ENCODE peak calls at places on chromosomes 13 and 19, in six cellular contexts. F is tibial artery, Q is glutamatergic neuron, W is AG04450, H is gastrocnemius medialis, E is epithelial cell of esophagus. V is an unnamed sample.

GRCh38 chr13:32585625-32586021 is 629 bp upstream of the PDS5B start:
- DNase-seq in F (no peak), Q (peak), W (no peak), H (no peak), E (no peak), V (no peak)

GRCh38 chr19:4327252-4327876 is 11.3 kb downstream of the STAP2 start:
- DNase-seq in F (peak), Q (peak), W (no peak), H (no peak), E (peak), V (no peak)

GRCh38 chr13:23608704-23609413 is 38.6 kb downstream of the TNFRSF19 start:
- DNase-seq in F (no peak), Q (peak), W (no peak), H (no peak), E (no peak), V (no peak)

GRCh38 chr19:53865918-53866696 is 1.6 kb upstream of the MYADM start:
- DNase-seq in F (peak), Q (peak), W (no peak), H (peak), E (peak), V (peak)

GRCh38 chr19:38554676-38555141 is 63.0 kb downstream of the MAP4K1 start:
- DNase-seq in F (no peak), Q (no peak), W (no peak), H (no peak), E (no peak), V (no peak)

GRCh38 chr13:92074658-92075057 is 676.2 kb downstream of the GPC5 start:
- DNase-seq in F (no peak), Q (no peak), W (no peak), H (no peak), E (peak), V (peak)

GRCh38 chr13:94389544-94390351 is 89.7 kb downstream of the DCT start:
- DNase-seq in F (no peak), Q (no peak), W (no peak), H (no peak), E (no peak), V (no peak)

GRCh38 chr19:17555480-17555928 is at the start of gene COLGALT1:
- DNase-seq in F (peak), Q (peak), W (peak), H (peak), E (peak), V (peak)

GRCh38 chr13:37476874-37477273 is 121.7 kb downstream of the POSTN start:
- DNase-seq in F (no peak), Q (peak), W (no peak), H (no peak), E (peak), V (peak)

GRCh38 chr19:53158119-53158656 is 665 bp downstream of the ZNF347 start:
- DNase-seq in F (peak), Q (peak), W (no peak), H (no peak), E (peak), V (no peak)

GRCh38 chr19:44961821-44962220 is 6.6 kb downstream of the CLPTM1 start:
- DNase-seq in F (no peak), Q (no peak), W (no peak), H (no peak), E (no peak), V (no peak)

GRCh38 chr13:30659980-30660379 is 42.3 kb downstream of the USPL1 start:
- DNase-seq in F (no peak), Q (peak), W (no peak), H (no peak), E (no peak), V (no peak)

GRCh38 chr13:51122868-51123267 is 11.8 kb upstream of the C13orf42 start:
- DNase-seq in F (no peak), Q (no peak), W (no peak), H (no peak), E (no peak), V (no peak)

GRCh38 chr19:4456843-4457653 is 546 bp downstream of the UBXN6 start:
- DNase-seq in F (no peak), Q (peak), W (no peak), H (no peak), E (peak), V (peak)

GRCh38 chr13:113586661-113587479 is 2.3 kb downstream of the TFDP1 start:
- DNase-seq in F (peak), Q (no peak), W (no peak), H (no peak), E (no peak), V (no peak)

GRCh38 chr19:39078436-39079200 is 5.5 kb upstream of the ACP7 start:
- DNase-seq in F (no peak), Q (no peak), W (peak), H (no peak), E (peak), V (peak)

GRCh38 chr13:92938481-92939020 is 288.1 kb upstream of the GPC6 start:
- DNase-seq in F (no peak), Q (no peak), W (no peak), H (no peak), E (no peak), V (no peak)

GRCh38 chr19:438416-438958 is 22.3 kb downstream of the SHC2 start:
- DNase-seq in F (no peak), Q (no peak), W (no peak), H (no peak), E (no peak), V (no peak)

GRCh38 chr13:109271991-109272454 is 514.4 kb downstream of the IRS2 start:
- DNase-seq in F (no peak), Q (no peak), W (no peak), H (no peak), E (peak), V (peak)

GRCh38 chr19:52941941-52942370 is 18.7 kb upstream of the ZNF888 start:
- DNase-seq in F (peak), Q (peak), W (no peak), H (no peak), E (peak), V (peak)

GRCh38 chr13:77112961-77113360 is 86.0 kb upstream of the FBXL3 start:
- DNase-seq in F (no peak), Q (no peak), W (no peak), H (no peak), E (no peak), V (no peak)

GRCh38 chr19:28244966-28245365 is 968.0 kb downstream of the UQCRFS1 start:
- DNase-seq in F (no peak), Q (no peak), W (no peak), H (no peak), E (no peak), V (no peak)

GRCh38 chr19:17468302-17469091 is 1.8 kb upstream of the SLC27A1 start:
- DNase-seq in F (peak), Q (no peak), W (no peak), H (peak), E (no peak), V (no peak)

DNA sequence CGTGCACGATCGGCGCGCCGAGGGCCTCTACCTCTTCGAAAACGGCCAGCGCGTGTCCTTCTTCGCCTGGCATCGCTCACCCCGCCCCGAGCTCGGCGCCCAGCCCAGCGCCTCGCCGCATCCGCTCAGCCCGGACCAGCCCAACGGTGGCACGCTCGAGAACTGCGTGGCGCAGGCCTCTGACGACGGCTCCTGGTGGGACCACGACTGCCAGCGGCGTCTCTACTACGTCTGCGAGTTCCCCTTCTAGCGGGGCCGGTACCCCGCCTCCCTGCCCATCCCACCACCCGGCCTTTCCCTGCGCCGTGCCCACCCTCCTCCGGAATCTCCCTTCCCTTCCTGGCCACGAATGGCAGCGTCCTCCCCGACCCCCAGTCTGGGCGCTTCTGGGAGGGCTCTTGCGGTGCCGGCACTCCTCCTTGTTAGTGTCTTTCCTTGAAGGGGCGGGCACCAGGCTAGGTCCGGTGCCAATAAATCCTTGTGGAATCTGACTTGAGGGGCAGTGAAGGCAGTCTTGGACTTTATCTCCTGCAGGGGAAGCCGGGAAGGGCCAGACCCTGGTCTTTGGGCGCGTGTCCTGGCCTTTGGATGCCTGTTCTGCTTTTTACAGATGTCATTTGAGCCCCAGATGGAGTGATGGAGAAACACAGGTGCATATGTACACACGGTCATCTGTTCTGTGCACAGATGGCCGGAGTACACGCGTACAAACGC is 2.2 kb downstream of the CLEC11A start:
- DNase-seq in F (no peak), Q (no peak), W (no peak), H (no peak), E (no peak), V (no peak)
- TF ChIP-seq CTCF in F (no peak), Q (no peak), W (no peak), H (no peak), E (no peak), V (no peak)

GRCh38 chr19:42289556-42290041 is 12.3 kb upstream of the PRR19 start:
- DNase-seq in F (no peak), Q (no peak), W (no peak), H (no peak), E (no peak), V (no peak)

GRCh38 chr19:42287826-42288107 is 14.2 kb upstream of the PRR19 start:
- DNase-seq in F (no peak), Q (no peak), W (no peak), H (no peak), E (no peak), V (no peak)

GRCh38 chr19:42288411-42288810 is 13.5 kb upstream of the PRR19 start:
- DNase-seq in F (no peak), Q (no peak), W (no peak), H (no peak), E (no peak), V (no peak)

GRCh38 chr19:42290136-42290522 is 11.8 kb upstream of the PRR19 start:
- DNase-seq in F (no peak), Q (no peak), W (no peak), H (no peak), E (no peak), V (no peak)

DNA sequence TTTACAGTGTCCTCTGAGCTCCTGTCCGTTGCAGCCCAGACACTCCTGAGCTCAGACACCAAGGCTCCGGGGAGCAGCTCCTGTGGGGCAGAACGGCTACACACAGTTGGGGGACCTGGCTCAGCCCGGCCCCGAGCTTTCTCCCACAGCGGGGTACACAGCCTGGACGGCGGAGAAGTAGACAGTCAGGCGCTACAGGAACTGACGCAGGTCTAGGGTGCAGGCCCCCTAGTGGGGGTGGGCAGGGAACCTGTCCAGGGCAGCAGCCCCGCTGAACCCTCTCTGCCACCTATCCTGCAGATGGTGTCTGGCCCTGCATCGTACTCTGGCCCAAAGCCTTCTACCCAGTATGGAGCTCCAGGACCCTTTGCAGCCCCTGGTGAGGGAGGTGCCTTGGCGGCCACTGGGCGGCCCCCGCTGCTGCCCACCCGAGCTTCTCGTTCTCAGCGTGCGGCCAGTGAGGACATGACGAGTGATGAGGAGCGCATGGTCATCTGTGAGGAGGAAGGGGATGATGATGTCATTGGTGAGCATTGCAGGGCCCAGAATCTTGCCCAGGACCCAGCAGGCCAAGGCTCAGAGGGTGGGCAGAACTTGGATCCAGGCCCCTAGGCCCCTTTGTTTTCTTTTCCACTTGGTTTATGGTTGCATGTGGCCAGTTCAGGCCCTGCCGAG is 12.9 kb upstream of the PRR19 start:
- DNase-seq in F (no peak), Q (no peak), W (no peak), H (no peak), E (no peak), V (no peak)
- TF ChIP-seq CTCF in F (no peak), Q (peak), W (no peak), H (no peak), E (no peak), V (no peak)

DNA sequence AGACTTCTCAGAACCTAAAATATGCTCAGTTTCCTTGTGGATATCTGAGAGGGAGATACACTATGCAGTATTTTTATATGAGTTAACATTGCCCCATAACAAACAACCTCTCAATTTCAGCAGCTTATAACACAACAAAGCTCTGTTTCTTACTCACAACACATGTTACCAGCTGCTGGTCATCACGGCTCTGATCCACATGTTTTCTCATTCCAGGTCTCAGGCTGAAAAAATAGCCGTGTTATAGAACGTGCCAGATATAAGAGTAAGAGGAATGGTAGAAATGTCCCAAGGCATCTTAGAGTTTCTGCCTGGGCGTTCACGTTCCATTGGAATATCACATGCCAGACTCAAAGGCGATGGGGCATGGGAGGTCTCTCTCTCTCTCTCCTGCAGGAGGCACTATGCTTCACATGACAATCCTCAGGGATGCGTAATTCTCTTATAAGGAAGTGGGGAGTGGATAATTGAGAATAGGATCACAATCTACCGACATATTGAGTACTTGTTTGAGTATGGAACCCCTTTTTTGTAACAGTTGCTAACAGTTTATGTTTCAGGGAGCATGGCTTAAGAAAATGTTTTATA is 246.6 kb downstream of the NHLRC3 start:
- DNase-seq in F (no peak), Q (no peak), W (no peak), H (no peak), E (no peak), V (no peak)
- TF ChIP-seq CTCF in F (no peak), Q (no peak), W (peak), H (no peak), E (no peak), V (no peak)

GRCh38 chr13:97574926-97575325 is 141.0 kb downstream of the RAP2A start:
- DNase-seq in F (no peak), Q (peak), W (peak), H (no peak), E (peak), V (peak)
- TF ChIP-seq CTCF in F (no peak), Q (no peak), W (peak), H (no peak), E (peak), V (peak)

DNA sequence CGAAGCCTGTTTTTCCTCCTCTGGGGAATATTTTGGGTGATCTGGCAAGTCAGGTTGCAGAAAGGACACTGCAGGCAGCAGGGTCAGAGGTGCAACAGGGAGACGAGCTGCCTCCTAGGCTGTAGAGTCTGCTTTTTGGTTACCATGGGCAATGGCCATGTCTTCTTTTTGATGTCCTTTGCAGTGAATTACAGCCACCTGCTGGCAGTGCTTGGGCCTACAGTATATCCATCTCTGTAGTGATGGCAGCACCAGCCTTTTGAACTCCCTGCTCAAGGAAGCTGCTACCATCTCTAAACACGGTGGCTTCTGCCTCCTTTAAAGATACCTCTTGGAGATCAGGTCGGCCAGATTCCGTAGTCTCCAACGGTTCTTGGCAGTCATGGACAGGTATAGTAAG is 73.9 kb downstream of the WTIP start:
- DNase-seq in F (no peak), Q (no peak), W (no peak), H (no peak), E (peak), V (peak)
- TF ChIP-seq CTCF in F (peak), Q (peak), W (peak), H (no peak), E (peak), V (peak)

DNA sequence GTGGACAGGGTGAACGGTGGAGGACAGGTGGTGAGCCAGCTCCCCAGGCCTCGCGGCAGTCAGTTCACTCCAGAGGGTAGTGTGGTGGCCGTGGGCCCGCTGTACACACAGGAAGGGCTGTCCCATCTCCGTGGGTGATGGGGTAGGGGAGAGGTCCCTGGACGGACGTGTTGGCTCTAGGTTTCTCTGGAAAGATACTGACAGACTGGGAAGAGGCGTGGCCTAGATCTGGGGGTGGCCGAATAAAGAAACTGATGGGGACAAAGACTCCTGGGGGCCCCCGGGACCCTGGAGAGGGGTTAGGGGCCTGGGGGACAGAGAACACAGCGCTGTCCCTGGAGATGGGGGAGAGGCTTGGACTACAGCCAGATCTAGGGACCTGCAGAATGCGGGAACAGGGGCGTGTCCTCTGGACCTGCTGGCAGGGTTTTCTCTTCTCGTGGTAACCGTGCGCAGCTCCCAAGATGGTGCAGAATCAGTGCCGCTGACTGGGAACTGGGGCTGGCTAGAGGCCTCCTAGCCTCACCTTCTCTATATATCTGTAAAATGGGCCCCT is 4.0 kb upstream of the PRAM1 start:
- DNase-seq in F (no peak), Q (no peak), W (no peak), H (no peak), E (no peak), V (no peak)
- TF ChIP-seq CTCF in F (no peak), Q (peak), W (no peak), H (no peak), E (no peak), V (no peak)

GRCh38 chr13:99723847-99724246 is 222.6 kb downstream of the TM9SF2 start:
- DNase-seq in F (no peak), Q (no peak), W (no peak), H (no peak), E (no peak), V (no peak)

GRCh38 chr13:99724633-99725517 is 223.6 kb downstream of the TM9SF2 start:
- DNase-seq in F (no peak), Q (no peak), W (no peak), H (no peak), E (no peak), V (no peak)

GRCh38 chr13:99722931-99723330 is 221.7 kb downstream of the TM9SF2 start:
- DNase-seq in F (no peak), Q (no peak), W (no peak), H (no peak), E (no peak), V (no peak)

GRCh38 chr13:99722419-99722818 is 221.1 kb downstream of the TM9SF2 start:
- DNase-seq in F (no peak), Q (no peak), W (no peak), H (no peak), E (no peak), V (no peak)

DNA sequence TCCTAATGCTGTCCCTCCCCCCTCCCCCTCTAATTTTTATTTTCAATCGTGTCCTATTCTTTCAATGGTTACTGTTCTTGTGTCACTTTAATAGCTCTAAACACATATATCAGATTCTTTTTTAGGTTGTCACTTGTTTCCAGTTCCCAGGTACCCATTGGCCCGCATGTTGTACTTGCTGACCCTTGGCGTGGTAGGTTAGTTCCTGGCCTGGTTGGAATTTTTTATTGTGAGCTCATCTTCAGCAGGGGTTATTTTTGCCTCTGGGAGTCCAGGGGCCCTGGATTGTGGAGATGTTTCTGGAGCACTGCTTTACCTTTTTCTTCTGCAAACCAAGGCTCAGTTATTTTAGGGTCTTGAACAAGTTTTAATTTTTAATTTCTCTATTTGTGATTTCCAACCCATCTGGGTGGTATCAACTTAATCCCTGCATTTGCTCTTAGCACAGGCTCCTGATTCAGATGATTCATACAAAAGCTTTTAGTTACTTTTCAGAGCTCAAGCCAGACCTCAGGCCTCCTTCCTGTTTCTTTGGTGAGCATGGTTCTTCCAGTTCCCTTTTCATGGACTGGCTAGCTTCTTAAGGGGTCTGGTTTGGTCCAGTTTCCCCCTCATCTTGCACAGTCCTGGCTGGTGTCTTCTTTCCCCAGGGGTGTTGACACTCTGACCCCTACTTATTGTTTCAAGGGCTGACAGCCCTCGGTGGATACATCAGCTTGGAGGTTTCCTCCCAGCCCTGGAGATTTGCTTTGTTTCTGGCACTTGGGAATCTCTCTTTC is 220.5 kb downstream of the TM9SF2 start:
- DNase-seq in F (no peak), Q (no peak), W (no peak), H (no peak), E (no peak), V (no peak)
- TF ChIP-seq CTCF in F (no peak), Q (no peak), W (no peak), H (no peak), E (no peak), V (no peak)

GRCh38 chr19:6219592-6220290 is 60.0 kb downstream of the MLLT1 start:
- DNase-seq in F (no peak), Q (peak), W (no peak), H (no peak), E (no peak), V (no peak)

GRCh38 chr19:6216996-6217751 is 62.6 kb downstream of the MLLT1 start:
- DNase-seq in F (peak), Q (peak), W (no peak), H (no peak), E (no peak), V (no peak)

GRCh38 chr19:6219147-6219525 is 60.6 kb downstream of the MLLT1 start:
- DNase-seq in F (peak), Q (no peak), W (no peak), H (no peak), E (no peak), V (no peak)

GRCh38 chr19:6217752-6218403 is 61.9 kb downstream of the MLLT1 start:
- DNase-seq in F (no peak), Q (no peak), W (no peak), H (no peak), E (no peak), V (no peak)

GRCh38 chr19:6218497-6219146 is 61.2 kb downstream of the MLLT1 start:
- DNase-seq in F (peak), Q (peak), W (no peak), H (peak), E (peak), V (peak)
- TF ChIP-seq CTCF in F (peak), Q (peak), W (peak), H (peak), E (peak), V (peak)

V was measured in MCF 10A.